ENCODE peak calls at places on chromosomes 12 and 14, in five cellular contexts. K, Z, P, O and M are unnamed samples.

GRCh38 chr12:45192041-45192695 is 23.7 kb upstream of the ANO6 start:
- DNase-seq in K (no peak), Z (no peak), P (no peak), O (no peak), M (no peak)

GRCh38 chr14:95703805-95704204 is 10.1 kb downstream of the TCL1A start:
- DNase-seq in K (no peak), Z (no peak), P (no peak), O (no peak), M (no peak)

GRCh38 chr14:50676814-50677516 is 8.9 kb upstream of the SAV1 start:
- DNase-seq in K (no peak), Z (no peak), P (no peak), O (no peak), M (no peak)

GRCh38 chr12:110249716-110250225 is 31.3 kb upstream of the ATP2A2 start:
- DNase-seq in K (no peak), Z (peak; percentile 64), P (no peak), O (no peak), M (no peak)

GRCh38 chr12:14905269-14906004 is 19.8 kb upstream of the MGP start:
- DNase-seq in K (no peak), Z (no peak), P (no peak), O (no peak), M (no peak)

GRCh38 chr14:75636100-75636692 is 24.5 kb downstream of the ERG28 start:
- DNase-seq in K (no peak), Z (peak; percentile 60), P (no peak), O (no peak), M (no peak)

GRCh38 chr12:52496590-52497071 is 3.6 kb upstream of the KRT6A start:
- DNase-seq in K (no peak), Z (no peak), P (no peak), O (no peak), M (no peak)

GRCh38 chr12:47867496-47867941 is 37.3 kb downstream of the VDR start:
- DNase-seq in K (no peak), Z (no peak), P (no peak), O (peak; percentile 86), M (no peak)

GRCh38 chr12:115341442-115341841 is 657.5 kb upstream of the TBX3 start:
- DNase-seq in K (peak; percentile 85), Z (no peak), P (no peak), O (peak; percentile 15), M (no peak)

GRCh38 chr12:4214912-4215861 is 58.4 kb upstream of the CCND2 start:
- DNase-seq in K (peak; percentile 20), Z (peak; percentile 79), P (no peak), O (peak; percentile 70), M (no peak)

GRCh38 chr14:68682166-68683103 is 110.4 kb downstream of the ZFP36L1 start:
- DNase-seq in K (peak; percentile 77), Z (peak; percentile 50), P (no peak), O (peak; percentile 68), M (peak; percentile 22)

GRCh38 chr12:9787340-9787737 is 26.6 kb upstream of the CD69 start:
- DNase-seq in K (no peak), Z (no peak), P (no peak), O (no peak), M (no peak)

GRCh38 chr12:12718382-12718761 is 1.2 kb downstream of the CDKN1B start:
- DNase-seq in K (no peak), Z (no peak), P (no peak), O (no peak), M (no peak)

GRCh38 chr12:9367201-9367600 is 159.0 kb upstream of the PZP start:
- DNase-seq in K (no peak), Z (no peak), P (no peak), O (no peak), M (no peak)

GRCh38 chr14:37650356-37651037 is 55.1 kb downstream of the TTC6 start:
- DNase-seq in K (no peak), Z (no peak), P (peak; percentile 82), O (no peak), M (no peak)

GRCh38 chr14:105909046-105909827 is 382.9 kb downstream of the TMEM121 start:
- DNase-seq in K (no peak), Z (no peak), P (no peak), O (no peak), M (no peak)

GRCh38 chr12:48878548-48878947 is 12.9 kb upstream of the RND1 start:
- DNase-seq in K (no peak), Z (no peak), P (no peak), O (no peak), M (no peak)

GRCh38 chr12:97561321-97562230 is 99.0 kb downstream of the RMST start:
- DNase-seq in K (no peak), Z (peak; percentile 14), P (peak; percentile 51), O (no peak), M (no peak)

GRCh38 chr14:20295067-20295466 is 10.7 kb downstream of the TTC5 start:
- DNase-seq in K (no peak), Z (no peak), P (no peak), O (peak; percentile 20), M (no peak)

GRCh38 chr12:96988919-96989318 is 81.9 kb downstream of the NEDD1 start:
- DNase-seq in K (no peak), Z (no peak), P (no peak), O (no peak), M (no peak)

GRCh38 chr12:70553391-70553859 is 83.8 kb downstream of the PTPRB start:
- DNase-seq in K (no peak), Z (no peak), P (no peak), O (no peak), M (no peak)

GRCh38 chr12:65603428-65604351 is 220.6 kb upstream of the HMGA2 start:
- DNase-seq in K (peak; percentile 21), Z (peak; percentile 6), P (no peak), O (no peak), M (no peak)

GRCh38 chr12:64618953-64619590 is 8.8 kb downstream of the RASSF3 start:
- DNase-seq in K (no peak), Z (peak; percentile 36), P (no peak), O (no peak), M (no peak)

GRCh38 chr14:77376380-77376770 is 519 bp downstream of the TMED8 start:
- DNase-seq in K (peak; percentile 23), Z (peak; percentile 22), P (no peak), O (peak; percentile 62), M (no peak)

GRCh38 chr12:50922820-50923219 is 29.5 kb upstream of the HIGD1C start:
- DNase-seq in K (peak; percentile 39), Z (no peak), P (no peak), O (no peak), M (no peak)

GRCh38 chr12:3035815-3036702 is 41.1 kb upstream of the TSPAN9 start:
- DNase-seq in K (no peak), Z (peak; percentile 82), P (no peak), O (no peak), M (no peak)

GRCh38 chr12:67263416-67263960 is 5.7 kb upstream of the CAND1 start:
- DNase-seq in K (no peak), Z (no peak), P (no peak), O (no peak), M (no peak)

GRCh38 chr12:10012630-10013330 is 2.4 kb downstream of the CLEC12B start:
- DNase-seq in K (no peak), Z (peak; percentile 26), P (no peak), O (no peak), M (no peak)

GRCh38 chr12:10363665-10363921 is 26.2 kb downstream of the KLRK1 start:
- DNase-seq in K (no peak), Z (no peak), P (no peak), O (no peak), M (no peak)

GRCh38 chr12:67645571-67645970 is 3.0 kb upstream of the DYRK2 start:
- DNase-seq in K (no peak), Z (no peak), P (no peak), O (no peak), M (no peak)